ENCODE peak calls at places on chromosomes 13 and 19, in ten cellular contexts. A, H, I, S, C, T, G, W, X and R are unnamed samples.

GRCh38 chr19:6032381-6032780 is 54.4 kb upstream of the RANBP3 start:
- DNase-seq in A (no peak), S (no peak), W (no peak), I (no peak), H (no peak), T (no peak), X (no peak), C (no peak), G (no peak), R (no peak)

GRCh38 chr19:53086949-53087348 is 16.3 kb downstream of the ZNF160 start:
- DNase-seq in A (peak), H (no peak), T (no peak), S (peak), G (no peak), I (no peak), X (no peak), W (peak), C (no peak), R (no peak)

GRCh38 chr13:103883152-103883551 is 816.9 kb upstream of the SLC10A2 start:
- DNase-seq in S (peak), W (peak), G (no peak), A (peak), X (peak), C (peak), I (no peak), H (peak), T (peak), R (no peak)

GRCh38 chr13:28650284-28650683 is 8.6 kb upstream of the POMP start:
- DNase-seq in I (no peak), C (no peak), X (no peak), G (no peak), H (no peak), T (no peak), A (no peak), S (peak), W (no peak), R (no peak)

GRCh38 chr13:101594936-101595335 is 142.5 kb downstream of the ITGBL1 start:
- DNase-seq in G (no peak), S (no peak), T (no peak), A (no peak), I (no peak), H (no peak), W (no peak), C (no peak), X (no peak), R (no peak)

GRCh38 chr13:43911283-43911682 is 31.6 kb downstream of the LACC1 start:
- DNase-seq in H (no peak), G (no peak), C (no peak), W (no peak), S (no peak), A (no peak), I (no peak), X (no peak), T (no peak), R (no peak)

GRCh38 chr19:29001922-29002247 is 211.1 kb downstream of the UQCRFS1 start:
- DNase-seq in X (no peak), C (no peak), A (no peak), T (no peak), W (no peak), I (no peak), G (no peak), H (no peak), S (no peak), R (no peak)

GRCh38 chr19:38209671-38210457 is 14.2 kb downstream of the DPF1 start:
- DNase-seq in T (no peak), I (no peak), W (peak), C (peak), A (peak), G (no peak), H (peak), X (no peak), S (no peak), R (no peak)

GRCh38 chr19:46018729-46019251 is 4.1 kb downstream of the PGLYRP1 start:
- DNase-seq in H (no peak), T (no peak), X (no peak), G (no peak), S (no peak), I (no peak), W (no peak), A (no peak), C (no peak), R (no peak)

GRCh38 chr19:46015961-46016425 is 6.9 kb downstream of the PGLYRP1 start:
- DNase-seq in S (no peak), G (no peak), W (no peak), T (peak), H (no peak), A (no peak), I (no peak), X (no peak), C (no peak), R (peak)

GRCh38 chr19:46017874-46018675 is 4.8 kb downstream of the PGLYRP1 start:
- DNase-seq in X (no peak), T (no peak), C (no peak), W (no peak), I (no peak), G (no peak), S (no peak), A (no peak), H (no peak), R (no peak)

GRCh38 chr19:46016426-46017094 is 6.3 kb downstream of the PGLYRP1 start:
- DNase-seq in S (peak), A (peak), H (no peak), G (peak), C (peak), T (peak), I (peak), W (peak), X (peak), R (peak)

DNA sequence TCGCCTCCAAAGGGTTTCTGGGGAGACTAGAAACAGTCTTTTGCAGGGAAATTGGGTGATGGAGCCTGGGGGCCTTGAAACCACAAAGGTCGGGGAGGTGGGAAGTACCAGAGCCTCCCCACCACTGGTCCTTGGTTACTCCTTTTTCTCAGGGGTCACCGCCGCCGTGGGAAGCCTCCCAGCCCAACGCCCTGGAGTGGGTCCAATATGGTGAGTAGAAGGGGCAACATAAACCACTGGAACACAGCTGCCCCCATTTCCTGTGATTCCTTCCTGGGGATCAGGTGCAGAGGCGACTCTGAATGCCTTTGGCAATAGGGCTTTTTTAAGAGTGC is 5.8 kb downstream of the PGLYRP1 start:
- DNase-seq in I (no peak), G (no peak), T (no peak), C (no peak), W (no peak), A (no peak), H (no peak), X (no peak), S (no peak), R (no peak)
- TF ChIP-seq CTCF in I (no peak), G (peak), T (no peak), C (peak), W (no peak), A (no peak), H (peak), X (no peak), S (no peak), R (peak)

GRCh38 chr19:39434123-39435076 is 1.3 kb downstream of the RPS16 start:
- DNase-seq in X (no peak), H (no peak), T (no peak), W (no peak), C (no peak), G (no peak), A (no peak), S (no peak), I (no peak), R (no peak)

GRCh38 chr19:39433480-39434079 is 2.2 kb downstream of the RPS16 start:
- DNase-seq in H (no peak), X (no peak), I (no peak), G (no peak), A (no peak), C (no peak), W (no peak), T (no peak), S (no peak), R (no peak)

GRCh38 chr19:39438270-39438934 is 2.7 kb upstream of the RPS16 start:
- DNase-seq in C (no peak), H (no peak), I (no peak), W (no peak), S (peak), G (no peak), X (peak), T (peak), A (no peak), R (no peak)

GRCh38 chr19:39436350-39436716 is 584 bp upstream of the RPS16 start:
- DNase-seq in S (no peak), W (no peak), T (no peak), X (no peak), G (no peak), I (no peak), H (no peak), A (no peak), C (no peak), R (no peak)

DNA sequence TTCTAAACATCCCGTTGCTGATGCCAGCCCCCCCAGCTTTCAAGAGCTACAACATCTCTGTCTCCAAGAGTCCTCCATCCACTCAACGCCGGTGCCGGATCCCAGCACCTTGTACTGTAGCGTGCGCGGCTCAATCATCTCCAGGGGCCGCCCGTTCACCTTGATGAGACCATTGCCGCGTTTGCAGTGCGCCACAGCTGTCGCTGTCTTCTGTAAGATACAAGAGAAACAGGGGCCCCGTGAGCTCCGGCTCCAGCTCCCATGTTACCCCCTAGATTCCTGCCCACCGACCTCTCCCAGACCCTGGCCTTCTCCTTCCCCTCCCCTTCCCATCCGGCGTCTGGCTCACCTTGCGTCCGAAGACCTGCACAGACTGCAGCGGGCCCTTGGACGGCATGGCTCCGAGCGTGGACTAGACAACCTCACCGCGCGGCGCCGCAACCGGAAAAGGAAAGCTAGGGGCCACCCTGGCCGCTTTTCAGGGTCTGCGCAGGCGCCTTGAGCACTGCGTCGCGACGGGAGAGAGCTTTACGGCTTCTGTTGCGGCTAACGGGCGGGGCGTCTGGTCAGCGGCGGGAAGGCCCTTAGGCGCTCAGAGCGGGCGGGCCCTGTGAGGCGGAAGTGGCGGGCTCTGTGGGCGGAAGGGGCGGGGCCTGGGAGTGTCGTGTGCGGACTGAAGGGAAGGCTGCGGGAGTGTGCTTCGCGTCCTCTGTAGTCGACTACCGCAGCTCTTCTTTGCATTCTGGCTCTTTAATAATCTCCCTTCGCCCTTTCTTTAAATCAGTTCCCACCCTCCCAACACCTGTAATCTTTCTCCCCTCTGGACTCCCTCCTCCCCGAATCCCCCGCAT is at the start of gene RPS16:
- DNase-seq in H (peak), W (peak), I (peak), S (peak), C (peak), G (peak), T (peak), A (peak), X (peak), R (peak)
- TF ChIP-seq CTCF in H (no peak), W (peak), I (peak), S (peak), C (no peak), G (no peak), T (no peak), A (no peak), X (no peak), R (no peak)

DNA sequence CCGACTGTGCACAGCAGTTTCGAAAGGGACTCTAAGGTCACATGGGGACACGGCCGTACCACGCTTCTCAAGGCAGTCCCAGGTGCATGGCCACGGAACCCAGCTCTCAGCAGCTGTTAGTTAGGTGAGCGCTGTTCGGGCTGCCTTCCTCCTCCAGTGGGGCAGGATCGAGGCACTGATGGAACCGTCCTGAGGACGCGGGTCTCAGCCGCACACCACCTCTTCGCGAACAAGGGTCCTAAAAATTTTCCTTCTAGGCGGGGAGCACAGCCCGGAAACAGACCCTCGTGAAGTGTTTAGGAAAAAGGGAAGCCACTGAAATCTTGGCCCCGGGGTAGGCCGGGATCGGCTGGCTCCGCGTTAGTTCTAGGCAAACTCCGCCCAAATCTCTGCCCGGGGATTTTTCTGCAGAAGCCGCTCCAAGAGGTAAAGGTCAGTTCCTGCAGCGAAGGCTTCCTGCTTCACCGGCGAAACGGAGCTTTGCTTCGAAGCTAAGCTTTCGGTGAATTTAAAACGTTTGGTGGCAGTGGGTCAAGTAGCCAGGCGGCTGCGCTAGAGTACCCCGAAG is 752 bp downstream of the GJB2 start:
- DNase-seq in H (no peak), I (no peak), A (peak), G (no peak), C (peak), S (no peak), X (peak), T (peak), W (no peak), R (no peak)
- TF ChIP-seq CTCF in H (no peak), I (no peak), A (no peak), G (no peak), C (no peak), S (no peak), X (no peak), T (peak), W (no peak), R (no peak)

DNA sequence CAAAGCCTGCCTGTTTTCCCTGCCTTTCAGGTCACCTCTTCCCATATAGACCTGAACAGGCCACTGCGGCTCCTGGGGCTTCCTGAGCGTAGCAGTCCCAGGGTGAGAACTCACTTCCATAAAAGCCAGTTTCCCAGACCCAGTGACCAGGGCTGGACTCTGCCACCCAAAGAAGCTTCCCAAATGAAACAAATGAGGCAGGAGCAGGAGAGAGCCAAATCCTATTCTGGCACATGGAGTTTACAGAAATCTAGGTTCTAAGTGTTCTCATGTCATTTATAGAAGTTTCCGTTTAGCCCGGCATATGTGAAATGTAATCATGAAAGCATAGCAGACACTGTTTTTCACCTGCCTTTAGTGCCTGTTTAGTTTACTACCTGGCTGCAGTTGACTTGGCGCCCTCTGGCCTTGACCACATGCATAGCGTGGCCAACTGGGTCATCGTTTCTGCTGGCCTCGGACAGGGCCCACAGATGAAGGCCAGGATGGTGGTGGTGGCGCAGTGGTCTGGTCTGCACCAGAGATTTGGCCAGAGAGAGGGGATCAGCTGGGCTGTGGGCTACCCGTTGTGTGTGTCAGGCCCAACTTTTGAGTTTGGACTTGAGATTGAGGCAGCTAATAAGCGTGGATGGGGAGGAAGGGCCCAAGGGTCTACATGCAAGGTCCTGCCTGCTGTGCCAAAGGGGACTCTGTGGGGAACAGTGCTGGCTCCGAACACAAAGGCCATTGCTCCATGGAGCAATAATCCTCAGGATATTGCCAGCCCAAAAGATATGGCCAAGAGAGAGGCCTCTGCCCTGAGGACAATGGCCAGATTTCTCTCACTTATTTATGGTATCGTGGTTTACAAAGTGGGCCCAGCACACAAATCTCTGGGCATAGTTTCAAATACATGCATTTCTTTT is 43.3 kb downstream of the NFIX start:
- DNase-seq in C (no peak), W (no peak), A (no peak), S (no peak), X (no peak), I (no peak), T (no peak), H (no peak), G (no peak), R (no peak)
- TF ChIP-seq CTCF in C (peak), W (no peak), A (peak), S (no peak), X (no peak), I (peak), T (no peak), H (no peak), G (no peak), R (no peak)

GRCh38 chr19:14916848-14917247 is 24.4 kb upstream of the OR7C2 start:
- DNase-seq in I (no peak), T (no peak), S (no peak), C (no peak), A (no peak), W (no peak), G (no peak), H (no peak), X (no peak), R (no peak)
- TF ChIP-seq CTCF in I (no peak), T (peak), S (no peak), C (no peak), A (no peak), W (no peak), G (no peak), H (no peak), X (peak), R (no peak)

DNA sequence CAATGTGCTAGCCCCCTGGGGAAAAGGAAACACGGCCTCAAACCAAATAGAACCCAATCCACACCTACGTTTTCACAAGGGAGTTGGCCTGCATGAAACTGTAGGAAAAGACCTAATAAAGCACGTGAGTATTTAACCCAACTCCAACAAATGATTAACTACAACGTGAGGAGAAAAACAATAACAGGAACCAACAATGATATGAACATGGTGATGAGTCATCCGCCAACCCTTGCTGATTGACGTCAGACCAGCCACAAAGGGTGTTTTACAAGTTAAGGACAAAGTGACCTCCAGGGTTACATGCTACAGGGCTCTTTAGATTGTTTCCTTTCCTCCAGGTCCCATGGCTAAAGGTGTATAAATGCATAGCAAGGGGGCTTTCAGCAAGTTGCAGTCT is 460.5 kb downstream of the COG6 start:
- DNase-seq in G (no peak), C (no peak), W (peak), I (no peak), X (peak), A (peak), H (no peak), S (peak), T (peak), R (no peak)
- TF ChIP-seq CTCF in G (no peak), C (no peak), W (no peak), I (no peak), X (no peak), A (no peak), H (no peak), S (no peak), T (no peak), R (no peak)